ENCODE peak calls at places on chromosomes 4 and X, in six cellular contexts. V, Y, O, D, B and G are unnamed samples.

GRCh38 chrX:40147399-40148188 is 49.8 kb upstream of the BCOR start:
- DNase-seq in B (peak), Y (no peak), V (no peak), O (no peak), D (no peak), G (peak)

GRCh38 chr4:77564231-77564630 is 41.4 kb upstream of the CXCL13 start:
- DNase-seq in O (no peak), V (no peak), D (no peak), B (no peak), Y (no peak), G (no peak)

GRCh38 chr4:70931359-70931758 is 29.2 kb downstream of the MOB1B start:
- DNase-seq in Y (no peak), V (no peak), D (no peak), O (no peak), B (no peak), G (no peak)

GRCh38 chr4:101647710-101648034 is 142.9 kb upstream of the BANK1 start:
- DNase-seq in V (no peak), O (no peak), B (no peak), D (no peak), Y (no peak), G (no peak)

GRCh38 chrX:30597258-30598012 is 19.9 kb upstream of the TASL start:
- DNase-seq in B (no peak), D (no peak), Y (peak), O (no peak), V (no peak), G (no peak)

GRCh38 chr4:41044165-41044564 is 170.2 kb downstream of the APBB2 start:
- DNase-seq in O (peak), V (no peak), D (no peak), B (no peak), Y (peak), G (no peak)

GRCh38 chrX:45852884-45853283 is 652.2 kb upstream of the DIPK2B start:
- DNase-seq in B (no peak), D (peak), O (peak), V (peak), Y (no peak), G (no peak)

GRCh38 chr4:100042235-100042634 is 92.2 kb upstream of the H2AZ1 start:
- DNase-seq in Y (no peak), D (no peak), B (no peak), V (no peak), O (peak), G (peak)

GRCh38 chr4:139770361-139770760 is 104.7 kb downstream of the MGST2 start:
- DNase-seq in O (no peak), B (no peak), Y (no peak), D (no peak), V (no peak), G (no peak)

GRCh38 chr4:185282968-185283367 is 73.6 kb downstream of the SNX25 start:
- DNase-seq in V (no peak), B (no peak), O (peak), Y (peak), D (no peak), G (peak)

GRCh38 chr4:70925899-70926635 is 23.9 kb downstream of the MOB1B start:
- DNase-seq in Y (no peak), O (no peak), D (no peak), V (no peak), B (no peak), G (no peak)

GRCh38 chr4:29320947-29321583 is 1399.1 kb upstream of the PCDH7 start:
- DNase-seq in Y (no peak), D (no peak), O (no peak), B (no peak), V (no peak), G (no peak)